ENCODE peak calls at places on chromosomes 16 and 17, in six cellular contexts. One of them, this sample, is unnamed.

GRCh38 chr17:77456271-77456950 is 315.6 kb downstream of the SEC14L1 start:
- DNase-seq in CD8-positive, alpha-beta memory T cell: no peak
- DNase-seq in AG04450: no peak
- DNase-seq in CD4-positive, CD25-positive, alpha-beta regulatory T cell: peak
- DNase-seq in body of pancreas: no peak
- DNase-seq in thoracic aorta: no peak
- DNase-seq in this sample: no peak

GRCh38 chr17:32445976-32446375 is 1.7 kb downstream of the PSMD11 start:
- DNase-seq in CD8-positive, alpha-beta memory T cell: no peak
- DNase-seq in AG04450: no peak
- DNase-seq in CD4-positive, CD25-positive, alpha-beta regulatory T cell: no peak
- DNase-seq in body of pancreas: no peak
- DNase-seq in thoracic aorta: no peak
- DNase-seq in this sample: no peak

GRCh38 chr17:31935512-31935911 is 1.3 kb upstream of the SUZ12 start:
- DNase-seq in CD8-positive, alpha-beta memory T cell: no peak
- DNase-seq in AG04450: no peak
- DNase-seq in CD4-positive, CD25-positive, alpha-beta regulatory T cell: no peak
- DNase-seq in body of pancreas: no peak
- DNase-seq in thoracic aorta: no peak
- DNase-seq in this sample: no peak

GRCh38 chr17:68170246-68170645 is 77.6 kb upstream of the AMZ2 start:
- DNase-seq in CD8-positive, alpha-beta memory T cell: no peak
- DNase-seq in AG04450: no peak
- DNase-seq in CD4-positive, CD25-positive, alpha-beta regulatory T cell: no peak
- DNase-seq in body of pancreas: no peak
- DNase-seq in thoracic aorta: no peak
- DNase-seq in this sample: no peak

GRCh38 chr17:48625502-48626201 is 506 bp downstream of the HOXB9 start:
- DNase-seq in CD8-positive, alpha-beta memory T cell: no peak
- DNase-seq in AG04450: no peak
- DNase-seq in CD4-positive, CD25-positive, alpha-beta regulatory T cell: peak
- DNase-seq in body of pancreas: peak
- DNase-seq in thoracic aorta: no peak
- DNase-seq in this sample: peak

GRCh38 chr17:299546-299945 is 53.1 kb downstream of the RPH3AL start:
- DNase-seq in CD8-positive, alpha-beta memory T cell: no peak
- DNase-seq in AG04450: no peak
- DNase-seq in CD4-positive, CD25-positive, alpha-beta regulatory T cell: no peak
- DNase-seq in body of pancreas: no peak
- DNase-seq in thoracic aorta: no peak
- DNase-seq in this sample: no peak

GRCh38 chr16:4454618-4455017 is 19.8 kb downstream of the NMRAL1 start:
- DNase-seq in CD8-positive, alpha-beta memory T cell: no peak
- DNase-seq in AG04450: no peak
- DNase-seq in CD4-positive, CD25-positive, alpha-beta regulatory T cell: no peak
- DNase-seq in body of pancreas: no peak
- DNase-seq in thoracic aorta: no peak
- DNase-seq in this sample: peak

GRCh38 chr17:37726248-37726647 is 18.6 kb downstream of the HNF1B start:
- DNase-seq in CD8-positive, alpha-beta memory T cell: no peak
- DNase-seq in AG04450: no peak
- DNase-seq in CD4-positive, CD25-positive, alpha-beta regulatory T cell: no peak
- DNase-seq in body of pancreas: no peak
- DNase-seq in thoracic aorta: no peak
- DNase-seq in this sample: no peak

GRCh38 chr16:66026211-66026610 is 340.3 kb upstream of the CDH5 start:
- DNase-seq in CD8-positive, alpha-beta memory T cell: no peak
- DNase-seq in AG04450: no peak
- DNase-seq in CD4-positive, CD25-positive, alpha-beta regulatory T cell: no peak
- DNase-seq in body of pancreas: no peak
- DNase-seq in thoracic aorta: no peak
- DNase-seq in this sample: peak

GRCh38 chr17:28773736-28774135 is 29.9 kb downstream of the TRAF4 start:
- DNase-seq in CD8-positive, alpha-beta memory T cell: no peak
- DNase-seq in AG04450: no peak
- DNase-seq in CD4-positive, CD25-positive, alpha-beta regulatory T cell: no peak
- DNase-seq in body of pancreas: no peak
- DNase-seq in thoracic aorta: no peak
- DNase-seq in this sample: no peak

DNA sequence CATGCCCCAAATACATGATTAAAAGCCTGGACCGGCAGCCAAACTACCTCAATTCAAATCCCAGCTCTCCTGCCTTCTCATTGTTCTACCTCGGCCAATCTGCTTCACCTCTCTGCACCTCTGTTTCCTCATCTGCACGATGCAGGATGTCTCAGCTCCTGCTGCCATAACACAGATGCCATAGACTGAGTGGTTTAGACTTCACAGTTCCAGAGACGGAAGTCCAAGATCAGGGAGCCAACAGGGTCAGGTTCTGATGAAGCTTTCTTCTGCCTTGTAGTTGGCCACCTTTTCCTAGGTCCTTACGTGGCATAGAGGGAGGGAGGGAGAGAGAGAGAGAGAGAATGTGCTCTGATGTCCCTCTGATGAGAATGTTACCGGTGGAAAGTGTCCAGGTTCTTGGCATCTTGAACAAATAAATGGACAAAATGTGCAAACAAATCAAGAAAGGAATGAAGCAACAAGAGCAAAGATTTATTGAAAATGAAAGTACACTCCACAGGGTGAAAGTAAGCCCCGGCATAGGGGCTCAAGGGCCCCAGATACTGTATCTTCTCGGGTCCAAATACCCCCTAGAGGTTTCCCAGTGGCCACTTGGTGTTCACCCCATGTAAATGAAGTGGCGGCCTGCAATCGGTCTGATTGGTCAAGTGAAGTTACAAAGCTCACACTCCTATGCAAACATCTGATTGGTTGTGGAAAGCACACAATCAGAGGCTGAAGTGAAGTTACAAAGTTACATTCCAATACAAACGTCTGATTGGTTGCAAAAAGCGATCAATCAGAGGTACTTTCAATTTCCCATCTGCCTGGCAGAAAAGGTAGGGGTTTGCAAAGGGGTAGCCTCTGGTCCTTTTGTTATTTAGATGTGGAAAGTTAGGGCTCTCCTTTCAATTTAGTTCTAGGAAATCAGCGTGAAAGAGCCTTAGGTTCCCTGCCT is 43.3 kb upstream of the ZCCHC14 start:
- DNase-seq in CD8-positive, alpha-beta memory T cell: no peak
- DNase-seq in AG04450: no peak
- DNase-seq in CD4-positive, CD25-positive, alpha-beta regulatory T cell: no peak
- DNase-seq in body of pancreas: no peak
- DNase-seq in thoracic aorta: no peak
- DNase-seq in this sample: no peak
- H3K4me3 ChIP-seq in CD8-positive, alpha-beta memory T cell: no peak
- H3K4me3 ChIP-seq in AG04450: no peak
- H3K4me3 ChIP-seq in CD4-positive, CD25-positive, alpha-beta regulatory T cell: no peak
- H3K4me3 ChIP-seq in body of pancreas: no peak
- H3K4me3 ChIP-seq in thoracic aorta: no peak
- H3K4me3 ChIP-seq in this sample: no peak

DNA sequence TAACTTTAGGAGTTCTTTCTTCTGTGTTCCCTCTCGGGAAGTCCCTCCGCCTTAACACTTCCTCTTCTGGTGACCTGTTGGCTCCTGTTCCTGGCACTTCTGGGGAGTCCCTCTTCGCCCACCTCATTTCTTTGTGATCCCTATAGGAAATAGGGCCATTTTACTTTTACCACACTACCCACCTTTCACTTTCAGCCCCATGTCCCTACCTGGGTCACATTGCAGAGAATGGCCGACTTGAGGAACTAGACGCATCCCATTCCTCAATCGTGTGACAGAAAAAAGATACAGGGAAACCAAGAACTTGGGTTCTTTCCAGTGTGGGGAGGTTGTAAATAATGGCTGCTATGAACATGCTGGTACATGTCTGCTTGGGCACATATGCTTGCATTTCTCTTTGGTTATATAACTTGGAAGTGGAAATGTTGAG is 6.6 kb downstream of the IL21R start:
- DNase-seq in CD8-positive, alpha-beta memory T cell: no peak
- DNase-seq in AG04450: no peak
- DNase-seq in CD4-positive, CD25-positive, alpha-beta regulatory T cell: no peak
- DNase-seq in body of pancreas: no peak
- DNase-seq in thoracic aorta: no peak
- DNase-seq in this sample: no peak
- H3K4me3 ChIP-seq in CD8-positive, alpha-beta memory T cell: peak
- H3K4me3 ChIP-seq in AG04450: no peak
- H3K4me3 ChIP-seq in CD4-positive, CD25-positive, alpha-beta regulatory T cell: peak
- H3K4me3 ChIP-seq in body of pancreas: no peak
- H3K4me3 ChIP-seq in thoracic aorta: no peak
- H3K4me3 ChIP-seq in this sample: no peak

GRCh38 chr16:69190046-69190588 is 3.2 kb downstream of the SNTB2 start:
- DNase-seq in CD8-positive, alpha-beta memory T cell: no peak
- DNase-seq in AG04450: no peak
- DNase-seq in CD4-positive, CD25-positive, alpha-beta regulatory T cell: no peak
- DNase-seq in body of pancreas: no peak
- DNase-seq in thoracic aorta: no peak
- DNase-seq in this sample: no peak
- H3K4me3 ChIP-seq in CD8-positive, alpha-beta memory T cell: no peak
- H3K4me3 ChIP-seq in AG04450: peak
- H3K4me3 ChIP-seq in CD4-positive, CD25-positive, alpha-beta regulatory T cell: peak
- H3K4me3 ChIP-seq in body of pancreas: no peak
- H3K4me3 ChIP-seq in thoracic aorta: no peak
- H3K4me3 ChIP-seq in this sample: no peak

GRCh38 chr16:989354-989814 is 7.8 kb downstream of the SOX8 start:
- DNase-seq in CD8-positive, alpha-beta memory T cell: no peak
- DNase-seq in AG04450: no peak
- DNase-seq in CD4-positive, CD25-positive, alpha-beta regulatory T cell: no peak
- DNase-seq in body of pancreas: no peak
- DNase-seq in thoracic aorta: no peak
- DNase-seq in this sample: no peak

GRCh38 chr16:986411-986810 is 4.8 kb downstream of the SOX8 start:
- DNase-seq in CD8-positive, alpha-beta memory T cell: no peak
- DNase-seq in AG04450: no peak
- DNase-seq in CD4-positive, CD25-positive, alpha-beta regulatory T cell: no peak
- DNase-seq in body of pancreas: no peak
- DNase-seq in thoracic aorta: no peak
- DNase-seq in this sample: no peak

GRCh38 chr16:988465-989353 is 7.1 kb downstream of the SOX8 start:
- DNase-seq in CD8-positive, alpha-beta memory T cell: no peak
- DNase-seq in AG04450: no peak
- DNase-seq in CD4-positive, CD25-positive, alpha-beta regulatory T cell: no peak
- DNase-seq in body of pancreas: no peak
- DNase-seq in thoracic aorta: no peak
- DNase-seq in this sample: no peak

GRCh38 chr16:986925-987581 is 5.5 kb downstream of the SOX8 start:
- DNase-seq in CD8-positive, alpha-beta memory T cell: no peak
- DNase-seq in AG04450: no peak
- DNase-seq in CD4-positive, CD25-positive, alpha-beta regulatory T cell: no peak
- DNase-seq in body of pancreas: no peak
- DNase-seq in thoracic aorta: no peak
- DNase-seq in this sample: no peak

DNA sequence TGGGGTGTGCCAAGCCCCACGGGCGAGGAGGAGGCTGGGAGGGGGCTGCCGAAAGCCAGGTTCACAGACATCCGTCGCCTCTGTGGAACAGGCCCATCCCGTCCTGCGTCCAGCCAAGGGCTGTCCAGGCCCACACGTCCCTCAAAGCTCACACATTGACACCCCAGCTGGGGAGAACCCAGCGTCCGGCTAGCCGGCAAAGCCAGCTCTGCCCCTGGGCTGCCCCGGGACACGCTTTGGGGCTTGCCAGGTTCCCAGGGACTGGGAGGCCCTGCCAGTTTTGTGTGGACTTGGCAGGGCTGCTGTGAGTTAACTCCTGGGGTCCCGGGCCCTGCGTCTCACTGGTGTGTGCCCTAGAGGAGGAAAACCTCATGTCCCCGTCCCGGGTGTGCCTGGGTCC is 6.3 kb downstream of the SOX8 start:
- DNase-seq in CD8-positive, alpha-beta memory T cell: no peak
- DNase-seq in AG04450: no peak
- DNase-seq in CD4-positive, CD25-positive, alpha-beta regulatory T cell: no peak
- DNase-seq in body of pancreas: no peak
- DNase-seq in thoracic aorta: no peak
- DNase-seq in this sample: no peak
- H3K4me3 ChIP-seq in CD8-positive, alpha-beta memory T cell: no peak
- H3K4me3 ChIP-seq in AG04450: no peak
- H3K4me3 ChIP-seq in CD4-positive, CD25-positive, alpha-beta regulatory T cell: no peak
- H3K4me3 ChIP-seq in body of pancreas: no peak
- H3K4me3 ChIP-seq in thoracic aorta: peak
- H3K4me3 ChIP-seq in this sample: no peak

GRCh38 chr17:43011728-43012472 is 5.3 kb downstream of the IFI35 start:
- DNase-seq in CD8-positive, alpha-beta memory T cell: no peak
- DNase-seq in AG04450: no peak
- DNase-seq in CD4-positive, CD25-positive, alpha-beta regulatory T cell: no peak
- DNase-seq in body of pancreas: no peak
- DNase-seq in thoracic aorta: no peak
- DNase-seq in this sample: no peak

GRCh38 chr17:43014946-43015519 is 7.2 kb downstream of the VAT1 start:
- DNase-seq in CD8-positive, alpha-beta memory T cell: no peak
- DNase-seq in AG04450: no peak
- DNase-seq in CD4-positive, CD25-positive, alpha-beta regulatory T cell: no peak
- DNase-seq in body of pancreas: no peak
- DNase-seq in thoracic aorta: no peak
- DNase-seq in this sample: no peak

GRCh38 chr17:43014020-43014615 is 7.5 kb downstream of the IFI35 start:
- DNase-seq in CD8-positive, alpha-beta memory T cell: no peak
- DNase-seq in AG04450: no peak
- DNase-seq in CD4-positive, CD25-positive, alpha-beta regulatory T cell: no peak
- DNase-seq in body of pancreas: no peak
- DNase-seq in thoracic aorta: no peak
- DNase-seq in this sample: no peak

GRCh38 chr17:43015579-43015978 is 6.6 kb downstream of the VAT1 start:
- DNase-seq in CD8-positive, alpha-beta memory T cell: no peak
- DNase-seq in AG04450: no peak
- DNase-seq in CD4-positive, CD25-positive, alpha-beta regulatory T cell: no peak
- DNase-seq in body of pancreas: peak
- DNase-seq in thoracic aorta: no peak
- DNase-seq in this sample: peak

GRCh38 chr17:43013296-43013695 is 6.7 kb downstream of the IFI35 start:
- DNase-seq in CD8-positive, alpha-beta memory T cell: no peak
- DNase-seq in AG04450: no peak
- DNase-seq in CD4-positive, CD25-positive, alpha-beta regulatory T cell: no peak
- DNase-seq in body of pancreas: no peak
- DNase-seq in thoracic aorta: no peak
- DNase-seq in this sample: no peak
- H3K4me3 ChIP-seq in CD8-positive, alpha-beta memory T cell: no peak
- H3K4me3 ChIP-seq in AG04450: no peak
- H3K4me3 ChIP-seq in CD4-positive, CD25-positive, alpha-beta regulatory T cell: no peak
- H3K4me3 ChIP-seq in body of pancreas: no peak
- H3K4me3 ChIP-seq in thoracic aorta: no peak
- H3K4me3 ChIP-seq in this sample: no peak